ENCODE peak calls at places on chromosome 20, in seven cellular contexts. N, H, A, L, R, M and V are unnamed samples. For H3K9me3, the result is how much of the 10 kb centered on the place peaks cover.

GRCh38 chr20:54290636-54291035 is 82.7 kb downstream of the PFDN4 start:
- DNase-seq in H (no peak), L (no peak), M (no peak), A (no peak), R (no peak), N (no peak), V (no peak)

GRCh38 chr20:24718696-24719095 is 230.4 kb upstream of the CST7 start:
- DNase-seq in R (no peak), A (no peak), L (no peak), M (no peak), N (no peak), H (no peak), V (no peak)

GRCh38 chr20:2289475-2289874 is 6.3 kb upstream of the TGM3 start:
- DNase-seq in M (no peak), H (no peak), L (no peak), N (no peak), A (no peak), R (no peak), V (no peak)

GRCh38 chr20:3199206-3199605 is 5.3 kb downstream of the DDRGK1 start:
- DNase-seq in L (no peak), R (no peak), H (no peak), N (no peak), M (no peak), A (no peak), V (no peak)

GRCh38 chr20:50331469-50332251 is 141.0 kb downstream of the CEBPB start:
- DNase-seq in A (no peak), R (no peak), N (no peak), L (no peak), M (no peak), H (no peak), V (no peak)

GRCh38 chr20:21352703-21353102 is 44.6 kb downstream of the NKX2-4 start:
- DNase-seq in R (no peak), L (no peak), M (no peak), H (no peak), A (no peak), N (no peak), V (no peak)

GRCh38 chr20:51156041-51156795 is 133.3 kb upstream of the KCNG1 start:
- DNase-seq in R (no peak), N (no peak), M (no peak), H (no peak), A (no peak), L (no peak), V (no peak)

GRCh38 chr20:47456952-47457724 is 44.5 kb upstream of the NCOA3 start:
- DNase-seq in L (no peak), H (no peak), A (no peak), R (no peak), M (no peak), N (no peak), V (no peak)

GRCh38 chr20:8132632-8133587 is 844 bp downstream of the PLCB1 start:
- DNase-seq in H (no peak), R (peak), A (peak), M (peak), N (peak), L (peak), V (no peak)

GRCh38 chr20:51570755-51571469 is 28.4 kb upstream of the NFATC2 start:
- DNase-seq in H (no peak), N (peak), A (peak), L (no peak), R (no peak), M (peak), V (no peak)

GRCh38 chr20:16759161-16759523 is 11.0 kb downstream of the OTOR start:
- DNase-seq in H (no peak), R (no peak), A (no peak), N (no peak), M (no peak), L (no peak), V (no peak)

GRCh38 chr20:4949833-4950178 is 51.5 kb downstream of the SLC23A2 start:
- DNase-seq in A (no peak), L (no peak), N (no peak), R (no peak), M (no peak), H (no peak), V (no peak)

GRCh38 chr20:41497186-41497895 is 120.8 kb downstream of the CHD6 start:
- DNase-seq in A (no peak), H (no peak), M (no peak), R (no peak), N (no peak), L (no peak), V (no peak)

GRCh38 chr20:56685879-56686278 is 56.8 kb downstream of the TFAP2C start:
- DNase-seq in A (no peak), H (no peak), N (no peak), R (no peak), M (no peak), L (no peak), V (no peak)

GRCh38 chr20:58447733-58448391 is 58.8 kb downstream of the VAPB start:
- DNase-seq in L (no peak), R (peak), H (peak), N (peak), A (peak), M (no peak), V (peak)

GRCh38 chr20:21710341-21710740 is 4.9 kb downstream of the PAX1 start:
- DNase-seq in L (no peak), H (no peak), N (no peak), A (no peak), R (no peak), M (no peak), V (no peak)

GRCh38 chr20:9334866-9335265 is 179.5 kb upstream of the LAMP5 start:
- DNase-seq in M (no peak), A (no peak), H (no peak), N (no peak), L (no peak), R (no peak), V (no peak)

GRCh38 chr20:59581983-59582679 is 22.2 kb upstream of the PHACTR3 start:
- DNase-seq in L (no peak), N (no peak), R (no peak), A (no peak), M (no peak), H (no peak), V (no peak)

GRCh38 chr20:25991756-25992130 is 295.1 kb upstream of the ZNF337 start:
- DNase-seq in H (no peak), A (no peak), M (no peak), N (no peak), R (no peak), L (no peak), V (no peak)

GRCh38 chr20:59446361-59446760 is 145.9 kb downstream of the EDN3 start:
- DNase-seq in R (no peak), A (no peak), L (no peak), N (no peak), H (no peak), M (no peak), V (no peak)

GRCh38 chr20:10910535-10911239 is 236.9 kb upstream of the JAG1 start:
- DNase-seq in H (no peak), L (no peak), R (no peak), N (no peak), A (no peak), M (no peak), V (no peak)

GRCh38 chr20:63416109-63416430 is 54.9 kb upstream of the CHRNA4 start:
- DNase-seq in H (no peak), M (no peak), R (no peak), L (no peak), A (no peak), N (no peak), V (no peak)

GRCh38 chr20:64001607-64002011 is 20.7 kb downstream of the PRPF6 start:
- DNase-seq in L (no peak), M (no peak), H (no peak), R (no peak), N (no peak), A (no peak), V (no peak)

GRCh38 chr20:35093245-35093884 is 758 bp upstream of the TRPC4AP start:
- DNase-seq in R (no peak), A (no peak), H (no peak), N (no peak), M (no peak), L (no peak), V (no peak)

GRCh38 chr20:58698741-58699141 is 6.1 kb downstream of the NPEPL1 start:
- DNase-seq in H (no peak), L (peak), A (no peak), N (no peak), M (peak), R (no peak), V (no peak)

GRCh38 chr20:31605902-31606677 is 1.0 kb downstream of the ID1 start:
- DNase-seq in A (no peak), H (peak), M (peak), L (peak), N (peak), R (no peak), V (peak)

GRCh38 chr20:35607003-35607735 is 8.5 kb upstream of the SPAG4 start:
- DNase-seq in A (no peak), N (no peak), M (no peak), L (no peak), H (no peak), R (no peak), V (no peak)

GRCh38 chr20:61025536-61025935 is 226.5 kb upstream of the CDH4 start:
- DNase-seq in L (no peak), R (no peak), H (no peak), N (no peak), A (no peak), M (no peak), V (no peak)

GRCh38 chr20:20531283-20531682 is 163.4 kb downstream of the INSM1 start:
- DNase-seq in M (no peak), N (no peak), L (no peak), A (no peak), H (no peak), R (no peak), V (no peak)

GRCh38 chr20:32445539-32446273 is 87.6 kb downstream of the ASXL1 start:
- DNase-seq in L (no peak), A (no peak), N (peak), M (no peak), H (no peak), R (no peak), V (no peak)

GRCh38 chr20:32018269-32019155 is 8.3 kb downstream of the CCM2L start:
- DNase-seq in L (peak), A (no peak), M (peak), H (peak), R (peak), N (peak), V (peak)

GRCh38 chr20:3213226-3213625 is 3.9 kb downstream of the ITPA start:
- DNase-seq in M (no peak), R (no peak), A (no peak), L (no peak), N (no peak), H (no peak), V (no peak)

GRCh38 chr20:56299362-56299761 is 50.8 kb downstream of the MC3R start:
- DNase-seq in H (no peak), M (no peak), R (no peak), L (no peak), N (no peak), A (no peak), V (no peak)

GRCh38 chr20:1686151-1686748 is 28.7 kb upstream of the SIRPG start:
- DNase-seq in H (no peak), M (no peak), A (no peak), L (no peak), R (no peak), N (no peak), V (no peak)

GRCh38 chr20:35618372-35619131 is 2.9 kb downstream of the SPAG4 start:
- DNase-seq in L (no peak), A (no peak), H (peak), N (peak), R (no peak), M (peak), V (no peak)

GRCh38 chr20:34980543-34981213 is 25.0 kb downstream of the MYH7B start:
- DNase-seq in R (no peak), H (no peak), A (peak), N (peak), L (peak), M (peak), V (no peak)

GRCh38 chr20:51221791-51222408 is 199.0 kb upstream of the KCNG1 start:
- DNase-seq in L (no peak), R (no peak), M (no peak), N (peak), H (no peak), A (no peak), V (no peak)

GRCh38 chr20:17210983-17211382 is 15.9 kb upstream of the PCSK2 start:
- DNase-seq in L (no peak), H (no peak), A (no peak), M (no peak), R (no peak), N (no peak), V (no peak)

GRCh38 chr20:44433751-44434538 is 41.7 kb upstream of the TTPAL start:
- DNase-seq in M (no peak), H (no peak), L (peak), R (no peak), A (no peak), N (no peak), V (no peak)
- H3K9me3 ChIP-seq in M (under half), H (under half), L (under half), R (under half), A (under half), N (under half), V (under half)

GRCh38 chr20:30598460-30599230 is 658.8 kb upstream of the DEFB115 start:
- DNase-seq in N (no peak), R (no peak), H (no peak), M (no peak), L (no peak), A (no peak), V (no peak)
- H3K9me3 ChIP-seq in N (under half), R (under half), H (under half), M (under half), L (under half), A (under half), V (under half)

GRCh38 chr20:37453836-37454235 is 67.2 kb upstream of the NNAT start:
- DNase-seq in L (no peak), A (no peak), N (no peak), R (no peak), H (no peak), M (no peak), V (no peak)
- H3K9me3 ChIP-seq in L (under half), A (under half), N (under half), R (under half), H (under half), M (under half), V (under half)

DNA sequence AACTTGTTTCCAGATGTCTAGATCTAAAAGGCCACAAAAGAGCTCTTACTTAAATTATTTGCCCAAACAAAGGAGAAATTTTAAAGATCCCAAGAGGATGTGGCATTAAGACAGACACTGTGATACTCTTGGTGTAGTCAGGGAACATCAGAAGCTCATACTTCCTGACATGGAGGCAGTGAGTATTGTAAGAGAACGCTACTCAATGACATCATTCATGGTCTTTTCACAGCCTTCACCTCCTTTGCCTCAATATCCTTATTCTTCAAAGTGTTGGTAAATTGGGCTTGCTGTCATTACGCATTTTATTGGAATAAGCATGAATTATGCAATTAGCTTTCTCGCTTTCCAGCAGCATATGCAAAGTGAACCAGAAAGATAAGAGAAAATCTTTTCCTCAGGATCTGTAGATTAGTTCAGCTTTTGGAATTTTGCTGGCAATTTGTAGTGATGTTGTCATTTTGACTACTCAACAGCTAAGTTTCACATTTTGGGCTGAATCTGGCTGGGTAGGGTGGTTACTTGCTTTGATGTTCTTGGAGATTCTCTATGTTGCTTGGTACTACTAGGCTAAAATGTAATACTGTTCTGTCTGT is 1012.2 kb downstream of the KIF16B start:
- DNase-seq in N (no peak), L (no peak), A (no peak), M (no peak), H (no peak), R (no peak), V (no peak)
- H3K9me3 ChIP-seq in N (under half), L (under half), A (under half), M (under half), H (under half), R (under half), V (under half)

DNA sequence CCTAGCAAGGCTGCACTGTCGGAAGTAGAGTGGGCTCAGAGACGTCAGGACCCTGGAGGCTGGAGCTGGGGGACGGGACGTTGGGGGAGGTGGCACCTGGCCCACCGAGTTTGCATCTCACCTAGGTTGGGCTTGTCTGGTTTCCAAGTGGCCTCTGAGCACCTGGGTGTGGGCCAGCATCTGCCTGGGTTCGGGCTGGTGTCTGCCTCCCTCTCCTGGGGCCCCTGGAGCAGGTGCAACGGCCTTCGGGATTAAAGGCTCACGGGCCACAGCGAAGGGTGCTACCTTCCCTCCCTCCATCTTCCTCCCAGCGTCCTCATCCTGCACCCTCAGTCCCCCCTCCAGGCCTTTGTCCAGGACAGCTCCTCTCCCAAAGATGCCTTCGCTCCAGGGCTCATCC is 6.0 kb downstream of the HRH3 start:
- DNase-seq in A (no peak), N (no peak), R (no peak), H (no peak), L (no peak), M (no peak), V (no peak)
- H3K9me3 ChIP-seq in A (under half), N (under half), R (under half), H (under half), L (under half), M (under half), V (under half)

DNA sequence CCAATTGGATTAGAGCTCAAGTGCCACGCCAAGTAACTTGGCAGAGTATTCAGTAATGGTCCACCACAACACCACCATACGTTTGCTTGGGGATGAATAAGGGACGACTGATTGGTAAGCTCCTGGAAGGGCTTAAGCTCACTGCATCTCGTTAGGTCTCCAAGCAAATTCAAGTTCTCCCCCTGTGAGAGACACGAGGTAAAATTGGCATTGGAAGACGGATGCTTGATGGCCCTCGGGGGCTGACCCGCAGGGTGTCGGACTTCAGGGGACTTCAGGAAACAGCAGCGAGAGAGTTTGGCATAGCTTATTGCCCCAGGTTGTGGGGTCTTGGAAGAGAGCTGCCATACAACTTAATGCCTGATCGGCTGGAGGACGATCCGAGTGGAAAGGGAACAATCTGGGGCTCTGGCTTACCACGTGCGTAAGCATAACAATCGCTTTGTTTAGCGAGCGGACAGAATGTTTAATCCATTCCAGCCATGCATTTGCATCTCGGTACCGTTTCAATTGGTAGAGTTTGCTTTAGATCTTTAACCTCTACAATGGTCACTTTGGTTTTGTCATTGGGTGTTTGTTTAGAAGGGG is 4.8 kb upstream of the ZNFX1 start:
- DNase-seq in H (no peak), M (no peak), A (no peak), R (no peak), N (no peak), L (no peak), V (no peak)
- H3K9me3 ChIP-seq in H (half or more), M (under half), A (under half), R (half or more), N (under half), L (under half), V (half or more)